ENCODE peak calls at places on chromosomes 11 and 22, in five cellular contexts. G is aorta, M is upper lobe of right lung, J is SK-N-SH, K is right lobe of liver. V is an unnamed sample. For H3K9me3, the result is how much of the 10 kb centered on the place peaks cover.

GRCh38 chr11:132595711-132596111 is 936.6 kb downstream of the OPCML start:
- DNase-seq in M (no peak), K (no peak), J (peak), G (no peak), V (no peak)

GRCh38 chr22:23289851-23290724 is 109.8 kb downstream of the BCR start:
- DNase-seq in J (peak), G (peak), M (peak), K (peak), V (peak)

GRCh38 chr11:6667733-6668374 is 12.2 kb upstream of the DCHS1 start:
- DNase-seq in K (no peak), G (no peak), M (no peak), J (no peak), V (no peak)

GRCh38 chr11:102957953-102958352 is 2.4 kb upstream of the MMP13 start:
- DNase-seq in G (no peak), M (no peak), K (no peak), J (no peak), V (no peak)

GRCh38 chr11:124612045-124612444 is 817 bp downstream of the PANX3 start:
- DNase-seq in J (no peak), K (no peak), M (no peak), G (no peak), V (no peak)

GRCh38 chr11:444397-445144 is 2.8 kb upstream of the ANO9 start:
- DNase-seq in K (no peak), J (no peak), G (peak), M (peak), V (no peak)

GRCh38 chr22:30591191-30591587 is 521 bp downstream of the PES1 start:
- DNase-seq in K (no peak), G (no peak), M (no peak), J (no peak), V (no peak)

GRCh38 chr22:44542561-44543222 is 44.7 kb upstream of the RTL6 start:
- DNase-seq in K (no peak), G (no peak), M (peak), J (no peak), V (no peak)

GRCh38 chr11:120594746-120595145 is 83.2 kb downstream of the GRIK4 start:
- DNase-seq in M (peak), K (no peak), G (no peak), J (no peak), V (no peak)

GRCh38 chr11:34275486-34275885 is 82.3 kb downstream of the ABTB2 start:
- DNase-seq in M (no peak), J (no peak), G (no peak), K (no peak), V (no peak)

GRCh38 chr22:29031236-29031982 is 30.2 kb downstream of the C22orf31 start:
- DNase-seq in M (peak), G (peak), J (peak), K (peak), V (no peak)

GRCh38 chr22:47396105-47396504 is 633.7 kb downstream of the TBC1D22A start:
- DNase-seq in K (no peak), M (peak), J (no peak), G (peak), V (no peak)
- H3K9me3 ChIP-seq in K (under half), M (under half), J (under half), G (under half), V (under half)

DNA sequence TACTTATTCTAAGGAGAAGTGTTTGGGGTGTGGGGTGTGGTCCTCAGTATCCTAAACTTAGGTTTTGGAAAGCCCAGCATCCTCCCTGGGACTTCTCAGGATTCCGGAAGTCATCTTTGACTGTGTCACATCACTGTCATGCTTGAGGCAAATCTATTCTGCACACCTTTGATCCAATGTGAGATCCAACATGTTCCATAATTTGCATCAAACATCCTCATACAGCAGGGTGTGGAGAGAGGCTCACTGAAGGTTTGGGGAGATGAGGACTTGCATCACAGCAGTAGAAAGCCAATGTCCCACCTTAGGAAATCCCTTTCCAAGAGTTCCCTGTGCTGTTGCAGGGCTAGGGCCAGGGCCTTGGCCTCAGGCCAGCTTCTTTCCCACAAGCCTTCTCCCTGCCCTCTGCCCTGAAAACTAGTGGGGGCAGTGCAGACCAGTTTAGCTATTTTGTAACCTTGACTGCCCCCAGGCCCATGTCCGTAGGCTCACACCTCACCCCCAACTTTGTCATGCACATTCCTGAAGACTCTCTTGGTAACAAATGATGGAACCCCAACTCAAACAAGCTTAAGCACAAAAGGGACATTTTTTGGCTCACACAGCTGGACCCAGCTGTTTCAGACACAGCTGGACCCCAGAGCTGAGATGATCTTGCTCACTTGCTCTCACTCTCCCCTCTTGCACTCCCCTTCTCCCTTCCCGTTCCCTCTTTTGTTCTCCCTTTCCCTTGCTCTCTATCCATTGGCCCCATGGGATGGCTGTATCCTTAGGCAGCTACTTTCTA is 46.7 kb downstream of the KCNQ1OT1 start:
- DNase-seq in K (no peak), M (peak), J (peak), G (no peak), V (no peak)
- H3K9me3 ChIP-seq in K (under half), M (under half), J (under half), G (under half), V (under half)

GRCh38 chr22:47515384-47516125 is 753.1 kb downstream of the TBC1D22A start:
- DNase-seq in J (no peak), G (no peak), M (no peak), K (no peak), V (no peak)
- H3K9me3 ChIP-seq in J (under half), G (under half), M (under half), K (under half), V (under half)

GRCh38 chr22:49398115-49398514 is 429.6 kb downstream of the BRD1 start:
- DNase-seq in K (no peak), G (peak), J (no peak), M (no peak), V (no peak)
- H3K9me3 ChIP-seq in K (under half), G (under half), J (under half), M (under half), V (under half)

GRCh38 chr11:8127442-8127841 is 41.4 kb downstream of the RIC3 start:
- DNase-seq in G (no peak), K (no peak), M (no peak), J (no peak), V (no peak)

GRCh38 chr11:8122173-8122572 is 41.2 kb downstream of the TUB start:
- DNase-seq in G (no peak), M (no peak), J (no peak), K (no peak), V (no peak)
- H3K9me3 ChIP-seq in G (under half), M (under half), J (under half), K (under half), V (under half)

GRCh38 chr22:48923909-48924475 is 903.7 kb downstream of the BRD1 start:
- DNase-seq in J (no peak), M (no peak), K (no peak), G (peak), V (no peak)
- H3K9me3 ChIP-seq in J (under half), M (under half), K (under half), G (under half), V (under half)

GRCh38 chr11:116586392-116586791 is 186.4 kb downstream of the BUD13 start:
- DNase-seq in J (no peak), G (no peak), K (no peak), M (no peak), V (no peak)
- H3K9me3 ChIP-seq in J (under half), G (under half), K (under half), M (under half), V (under half)

V was measured in T-helper 17 cell.